ENCODE peak calls at places on chromosomes 12 and 14, in nine cellular contexts. A is IMR-90, Y is A549, P is bronchial epithelial cell, S is cardiac fibroblast, M is heart left ventricle, J is dorsolateral prefrontal cortex, N is suprapubic skin, C is AG10803. I is an unnamed sample.

GRCh38 chr12:131345521-131346436 is 365.1 kb upstream of the SFSWAP start:
- DNase-seq in A (no peak), Y (no peak), P (no peak), S (no peak), M (peak), J (no peak), N (no peak), C (no peak), I (no peak)

GRCh38 chr14:94542111-94542810 is 19.0 kb upstream of the SERPINA4 start:
- DNase-seq in A (peak), Y (no peak), P (no peak), S (peak), M (no peak), J (no peak), N (no peak), C (peak), I (no peak)

GRCh38 chr12:125954362-125954761 is 889.1 kb downstream of the AACS start:
- DNase-seq in A (no peak), Y (no peak), P (no peak), S (no peak), M (no peak), J (no peak), N (no peak), C (no peak), I (no peak)

GRCh38 chr12:26334621-26335124 is 139.3 kb downstream of the SSPN start:
- DNase-seq in A (no peak), Y (no peak), P (peak), S (no peak), M (no peak), J (no peak), N (no peak), C (no peak), I (no peak)

GRCh38 chr14:68088463-68088862 is 268.9 kb downstream of the RAD51B start:
- DNase-seq in A (peak), Y (peak), P (no peak), S (peak), M (no peak), J (no peak), N (no peak), C (peak), I (no peak)

GRCh38 chr12:14613718-14614117 is 46.0 kb upstream of the PLBD1 start:
- DNase-seq in A (no peak), Y (no peak), P (peak), S (no peak), M (no peak), J (no peak), N (no peak), C (no peak), I (no peak)

GRCh38 chr12:86623267-86623666 is 367.1 kb upstream of the MGAT4C start:
- DNase-seq in A (no peak), Y (no peak), P (no peak), S (no peak), M (no peak), J (no peak), N (no peak), C (no peak), I (no peak)

GRCh38 chr12:121812320-121812871 is 8.6 kb downstream of the SETD1B start:
- DNase-seq in A (peak), Y (peak), P (no peak), S (peak), M (peak), J (peak), N (peak), C (peak), I (peak)

GRCh38 chr12:20194171-20194570 is 174.2 kb upstream of the PDE3A start:
- DNase-seq in A (peak), Y (no peak), P (peak), S (peak), M (no peak), J (no peak), N (no peak), C (peak), I (no peak)

GRCh38 chr14:89540830-89541470 is 123.9 kb upstream of the FOXN3 start:
- DNase-seq in A (peak), Y (no peak), P (peak), S (peak), M (no peak), J (no peak), N (no peak), C (peak), I (no peak)
- H3K4me3 ChIP-seq in A (peak), Y (no peak), P (no peak), S (no peak), M (no peak), J (no peak), N (no peak), C (no peak), I (no peak)

DNA sequence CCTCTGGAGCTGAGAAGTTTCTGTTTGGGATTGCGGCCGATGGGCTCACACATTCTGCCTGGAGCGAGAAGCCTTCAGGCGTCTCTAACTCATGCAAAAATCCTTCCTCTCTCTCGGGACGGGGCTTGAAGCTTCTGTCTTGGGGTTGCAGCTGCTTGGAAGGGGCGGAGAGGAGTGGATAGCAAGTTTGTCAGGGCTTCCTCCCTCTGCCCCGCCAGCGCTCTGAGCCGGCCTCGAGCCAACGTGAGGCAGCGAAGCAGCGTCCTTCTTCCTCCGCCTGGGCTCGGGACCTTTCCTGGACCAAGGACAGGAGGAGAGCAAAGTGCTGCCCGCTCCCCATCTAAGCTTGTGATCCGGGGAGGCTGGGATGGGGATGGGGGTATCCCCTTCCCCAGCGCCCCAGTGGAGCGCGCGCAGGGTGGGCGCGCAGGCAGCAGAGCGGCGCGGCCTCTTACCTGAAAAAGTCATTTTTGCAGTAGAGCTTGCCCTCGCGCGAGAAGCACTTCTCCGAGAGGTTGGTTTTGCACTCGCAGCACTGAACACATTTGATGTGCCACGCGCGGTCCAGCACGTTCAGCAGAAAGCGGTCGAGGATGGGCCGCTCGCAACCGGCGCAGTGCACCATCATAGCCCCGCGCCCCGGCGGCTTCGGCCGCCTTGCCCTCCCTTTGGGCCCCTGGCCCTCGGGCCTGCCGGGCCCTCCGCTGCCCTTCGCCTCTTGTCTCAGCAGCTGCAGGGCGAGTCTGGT is 626 bp downstream of the LHX5 start:
- DNase-seq in A (no peak), Y (no peak), P (no peak), S (no peak), M (no peak), J (no peak), N (no peak), C (no peak), I (no peak)
- H3K4me3 ChIP-seq in A (no peak), Y (no peak), P (no peak), S (no peak), M (no peak), J (no peak), N (no peak), C (no peak), I (no peak)

GRCh38 chr14:61322011-61322798 is 826 bp downstream of the PRKCH start:
- DNase-seq in A (no peak), Y (peak), P (no peak), S (no peak), M (peak), J (no peak), N (peak), C (no peak), I (peak)

GRCh38 chr14:61322799-61323290 is 1.5 kb downstream of the PRKCH start:
- DNase-seq in A (peak), Y (peak), P (peak), S (peak), M (no peak), J (no peak), N (no peak), C (no peak), I (no peak)

GRCh38 chr14:61321385-61322010 is at the start of gene PRKCH:
- DNase-seq in A (peak), Y (peak), P (peak), S (peak), M (peak), J (peak), N (peak), C (peak), I (peak)

GRCh38 chr14:61326149-61326548 is 4.8 kb downstream of the PRKCH start:
- DNase-seq in A (no peak), Y (no peak), P (no peak), S (no peak), M (no peak), J (no peak), N (no peak), C (no peak), I (no peak)

DNA sequence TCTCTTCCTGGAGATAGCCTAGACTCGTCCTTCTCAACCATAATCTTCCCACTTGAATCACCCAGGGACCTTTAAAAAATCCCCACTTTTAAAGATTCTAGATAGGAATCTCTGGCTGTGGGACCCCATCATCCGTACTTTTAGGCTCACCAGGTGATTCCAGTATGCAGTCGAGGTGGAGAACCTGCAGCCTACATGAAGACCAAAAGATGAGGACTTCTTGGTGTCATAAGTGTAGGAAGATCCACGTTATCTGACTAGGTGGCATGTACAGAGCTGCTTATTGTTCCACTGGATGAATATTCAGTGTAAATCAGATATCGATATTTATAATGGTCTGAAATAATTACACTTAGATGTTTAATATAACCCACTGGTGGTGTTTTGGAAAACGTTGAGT is 2.6 kb downstream of the PRKCH start:
- DNase-seq in A (no peak), Y (no peak), P (no peak), S (no peak), M (no peak), J (no peak), N (no peak), C (no peak), I (no peak)
- H3K4me3 ChIP-seq in A (no peak), Y (no peak), P (no peak), S (no peak), M (peak), J (peak), N (peak), C (no peak), I (peak)

GRCh38 chr14:50530358-50530757 is 2.0 kb downstream of the MAP4K5 start:
- DNase-seq in A (peak), Y (no peak), P (peak), S (peak), M (no peak), J (no peak), N (no peak), C (peak), I (peak)
- H3K4me3 ChIP-seq in A (peak), Y (peak), P (no peak), S (peak), M (no peak), J (peak), N (peak), C (peak), I (peak)

GRCh38 chr12:112010415-112011344 is 2.3 kb downstream of the TMEM116 start:
- DNase-seq in A (no peak), Y (no peak), P (no peak), S (no peak), M (no peak), J (no peak), N (no peak), C (no peak), I (no peak)

GRCh38 chr12:112013601-112014402 is 576 bp downstream of the ERP29 start:
- DNase-seq in A (peak), Y (peak), P (peak), S (peak), M (peak), J (peak), N (peak), C (peak), I (peak)

GRCh38 chr12:112012775-112013600 is at the start of the genes ERP29 and TMEM116:
- DNase-seq in A (peak), Y (peak), P (peak), S (peak), M (peak), J (peak), N (peak), C (peak), I (peak)

GRCh38 chr12:112008918-112009317 is 4.0 kb downstream of the TMEM116 start:
- DNase-seq in A (no peak), Y (no peak), P (no peak), S (no peak), M (no peak), J (no peak), N (no peak), C (no peak), I (no peak)

DNA sequence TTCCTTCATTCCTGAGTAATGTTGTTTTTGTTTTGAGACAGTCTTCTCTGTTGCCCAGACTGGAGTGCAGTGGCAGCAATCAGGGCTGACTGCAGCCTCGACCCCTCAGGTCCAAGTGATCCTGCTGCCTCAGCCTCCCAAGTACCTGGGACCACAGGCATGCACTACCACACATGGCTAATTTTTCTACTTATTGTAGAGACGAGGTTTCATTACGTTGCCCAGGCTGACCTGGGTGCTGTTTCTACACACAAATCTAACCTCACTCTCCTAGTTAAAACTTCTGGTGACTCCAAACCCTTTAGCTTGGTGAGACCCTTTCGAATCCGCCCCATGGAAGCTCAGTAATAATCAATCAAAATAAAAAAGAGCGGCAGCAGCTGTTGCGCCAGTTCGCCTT is 1.3 kb downstream of the TMEM116 start:
- DNase-seq in A (no peak), Y (no peak), P (no peak), S (no peak), M (no peak), J (no peak), N (no peak), C (no peak), I (no peak)
- H3K4me3 ChIP-seq in A (no peak), Y (peak), P (peak), S (no peak), M (peak), J (peak), N (peak), C (no peak), I (no peak)

DNA sequence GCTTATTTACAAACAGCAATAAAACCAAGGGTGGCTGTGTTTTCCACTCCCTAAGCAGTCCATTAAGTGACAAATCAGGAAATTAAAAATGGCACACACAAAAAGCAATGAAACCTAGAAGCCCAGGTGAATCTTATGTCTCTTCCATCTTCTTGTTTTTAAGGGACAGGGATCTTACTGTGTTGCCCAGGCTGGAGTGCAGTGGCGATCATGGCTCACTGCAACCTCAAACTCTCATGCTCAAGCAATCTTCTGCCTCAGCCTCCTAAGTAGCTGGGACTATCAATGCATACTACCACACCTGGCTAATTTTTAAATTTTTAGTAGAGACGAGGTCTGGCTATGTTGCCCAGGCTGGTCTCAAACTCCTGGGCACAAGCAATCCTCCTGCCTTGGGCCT is 52.4 kb upstream of the CERS5 start:
- DNase-seq in A (no peak), Y (no peak), P (no peak), S (no peak), M (no peak), J (no peak), N (no peak), C (no peak), I (no peak)
- H3K4me3 ChIP-seq in A (peak), Y (no peak), P (peak), S (peak), M (no peak), J (no peak), N (peak), C (peak), I (no peak)

GRCh38 chr12:49903351-49903699 is 375 bp downstream of the FAIM2 start:
- DNase-seq in A (no peak), Y (no peak), P (no peak), S (no peak), M (no peak), J (peak), N (no peak), C (no peak), I (no peak)
- H3K4me3 ChIP-seq in A (peak), Y (no peak), P (no peak), S (peak), M (no peak), J (peak), N (peak), C (peak), I (no peak)

GRCh38 chr12:6928703-6929407 is 1.1 kb downstream of the ATN1 start:
- DNase-seq in A (no peak), Y (no peak), P (no peak), S (no peak), M (no peak), J (no peak), N (peak), C (no peak), I (no peak)

GRCh38 chr12:6929806-6930452 is 2.2 kb downstream of the ATN1 start:
- DNase-seq in A (no peak), Y (no peak), P (no peak), S (no peak), M (no peak), J (no peak), N (no peak), C (no peak), I (peak)

GRCh38 chr12:6927379-6927991 is at the start of gene ATN1:
- DNase-seq in A (peak), Y (peak), P (no peak), S (peak), M (peak), J (peak), N (peak), C (peak), I (peak)

GRCh38 chr12:6925543-6926279 is 2.0 kb upstream of the ATN1 start:
- DNase-seq in A (peak), Y (peak), P (peak), S (peak), M (peak), J (no peak), N (no peak), C (peak), I (peak)

GRCh38 chr12:6927999-6928702 is 392 bp downstream of the ATN1 start:
- DNase-seq in A (no peak), Y (no peak), P (no peak), S (no peak), M (no peak), J (no peak), N (no peak), C (no peak), I (no peak)
- H3K4me3 ChIP-seq in A (peak), Y (peak), P (peak), S (peak), M (peak), J (peak), N (peak), C (peak), I (peak)

GRCh38 chr12:51726931-51727330 is 121.6 kb downstream of the FIGNL2 start:
- DNase-seq in A (no peak), Y (no peak), P (no peak), S (no peak), M (no peak), J (no peak), N (no peak), C (peak), I (no peak)

GRCh38 chr12:51717325-51717925 is 126.4 kb downstream of the SCN8A start:
- DNase-seq in A (no peak), Y (no peak), P (no peak), S (no peak), M (no peak), J (no peak), N (no peak), C (no peak), I (no peak)

GRCh38 chr12:51722387-51722786 is 126.1 kb downstream of the FIGNL2 start:
- DNase-seq in A (no peak), Y (no peak), P (no peak), S (no peak), M (no peak), J (no peak), N (no peak), C (no peak), I (no peak)

DNA sequence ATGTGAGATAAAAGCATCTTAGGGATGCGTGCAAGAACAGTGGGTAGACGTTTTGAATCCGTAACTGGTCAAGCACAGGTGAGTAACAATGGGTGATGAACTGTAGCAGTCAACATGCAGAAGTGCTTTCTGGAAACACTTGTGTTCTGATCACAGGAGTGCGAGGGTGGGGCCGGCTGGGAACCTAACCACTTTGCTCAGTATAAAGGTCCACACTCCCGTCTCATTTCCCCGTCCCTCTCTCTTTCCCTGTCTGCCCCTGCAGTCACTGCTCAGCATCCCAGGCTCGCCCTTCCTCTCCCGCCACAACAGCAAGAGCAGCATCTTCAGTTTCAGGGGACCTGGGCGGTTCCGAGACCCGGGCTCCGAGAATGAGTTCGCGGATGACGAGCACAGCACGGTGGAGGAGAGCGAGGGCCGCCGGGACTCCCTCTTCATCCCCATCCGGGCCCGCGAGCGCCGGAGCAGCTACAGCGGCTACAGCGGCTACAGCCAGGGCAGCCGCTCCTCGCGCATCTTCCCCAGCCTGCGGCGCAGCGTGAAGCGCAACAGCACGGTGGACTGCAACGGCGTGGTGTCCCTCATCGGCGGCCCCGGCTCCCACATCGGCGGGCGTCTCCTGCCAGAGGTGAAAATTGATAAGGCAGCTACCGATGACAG is 127.1 kb downstream of the FIGNL2 start:
- DNase-seq in A (peak), Y (no peak), P (no peak), S (peak), M (peak), J (peak), N (no peak), C (no peak), I (peak)
- H3K4me3 ChIP-seq in A (peak), Y (no peak), P (no peak), S (no peak), M (no peak), J (peak), N (no peak), C (no peak), I (no peak)